ENCODE peak calls at places on chromosomes 11 and 22, in six cellular contexts. M is transverse colon, I is stomach, P is endothelial cell of umbilical vein, J is HCT116, U is GM23338. V is an unnamed sample. For H3K4me1, the result is how much of the 10 kb centered on the place peaks cover.

GRCh38 chr11:118536726-118537125 is 5.7 kb downstream of the TMEM25 start:
- DNase-seq in J (no peak), P (no peak), U (no peak), I (no peak), M (no peak), V (no peak)

GRCh38 chr11:123560001-123560400 is 94.4 kb downstream of the SCN3B start:
- DNase-seq in P (no peak), M (no peak), I (peak), U (peak), J (no peak), V (no peak)

GRCh38 chr22:44497218-44497903 is 672 bp downstream of the RTL6 start:
- DNase-seq in U (peak), J (no peak), P (peak), I (no peak), M (peak), V (no peak)

GRCh38 chr22:31826443-31826842 is 72.6 kb downstream of the DEPDC5 start:
- DNase-seq in I (no peak), P (no peak), J (no peak), M (no peak), U (no peak), V (no peak)

GRCh38 chr11:132944557-132944920 is 587.8 kb downstream of the OPCML start:
- DNase-seq in I (no peak), J (no peak), U (peak), P (no peak), M (no peak), V (no peak)

GRCh38 chr22:22558071-22558971 is 744 bp downstream of the PRAME start:
- DNase-seq in I (no peak), J (no peak), U (peak), P (no peak), M (no peak), V (no peak)

GRCh38 chr11:110410638-110411037 is 19.1 kb upstream of the FDX1 start:
- DNase-seq in J (no peak), M (no peak), P (no peak), I (no peak), U (no peak), V (no peak)

GRCh38 chr11:96306600-96306932 is 36.4 kb downstream of the MAML2 start:
- DNase-seq in M (no peak), P (no peak), U (no peak), J (peak), I (no peak), V (no peak)

GRCh38 chr22:45329536-45329936 is 19.8 kb downstream of the FAM118A start:
- DNase-seq in U (no peak), J (no peak), M (no peak), I (no peak), P (no peak), V (no peak)

GRCh38 chr11:46345881-46346484 is 1.3 kb upstream of the DGKZ start:
- DNase-seq in I (no peak), M (no peak), U (no peak), P (no peak), J (no peak), V (no peak)

GRCh38 chr22:47367993-47368945 is 605.8 kb downstream of the TBC1D22A start:
- DNase-seq in U (no peak), P (no peak), M (no peak), J (no peak), I (peak), V (no peak)

GRCh38 chr11:72222907-72223614 is 1.5 kb upstream of the INPPL1 start:
- DNase-seq in J (peak), P (peak), U (peak), M (peak), I (peak), V (peak)

GRCh38 chr11:19988598-19988997 is 171.7 kb downstream of the DBX1 start:
- DNase-seq in J (peak), M (peak), I (no peak), P (no peak), U (peak), V (no peak)

GRCh38 chr11:122882189-122882808 is at the start of gene JHY:
- DNase-seq in M (no peak), J (no peak), I (no peak), U (peak), P (no peak), V (no peak)

GRCh38 chr11:65786786-65787636 is at the start of gene OVOL1:
- DNase-seq in P (no peak), M (peak), J (peak), U (peak), I (peak), V (no peak)

GRCh38 chr11:116750070-116750718 is 22.6 kb downstream of the BUD13 start:
- DNase-seq in U (no peak), I (no peak), P (no peak), J (no peak), M (no peak), V (no peak)

GRCh38 chr11:81030186-81030585 is 1589.4 kb upstream of the TENM4 start:
- DNase-seq in P (no peak), I (no peak), U (no peak), J (no peak), M (no peak), V (no peak)

GRCh38 chr11:127888396-127888795 is 699.0 kb downstream of the ETS1 start:
- DNase-seq in I (no peak), U (no peak), P (no peak), J (no peak), M (no peak), V (no peak)

GRCh38 chr11:18581825-18582224 is 6.7 kb downstream of the UEVLD start:
- DNase-seq in I (no peak), M (no peak), J (no peak), P (no peak), U (no peak), V (no peak)

GRCh38 chr11:40293655-40294342 is 1165.7 kb downstream of the LRRC4C start:
- DNase-seq in M (peak), I (peak), J (no peak), U (peak), P (peak), V (peak)

GRCh38 chr11:44964526-44965209 is 14.0 kb upstream of the TP53I11 start:
- DNase-seq in P (no peak), J (no peak), I (no peak), U (peak), M (no peak), V (no peak)

GRCh38 chr11:9315078-9315688 is 790 bp upstream of the TMEM41B start:
- DNase-seq in M (peak), U (no peak), J (no peak), P (no peak), I (no peak), V (no peak)

GRCh38 chr11:15720460-15720859 is 605.7 kb downstream of the INSC start:
- DNase-seq in J (no peak), P (no peak), I (no peak), U (no peak), M (no peak), V (no peak)

GRCh38 chr11:74307409-74307808 is 4.0 kb downstream of the P4HA3 start:
- DNase-seq in M (no peak), U (no peak), P (peak), I (no peak), J (no peak), V (no peak)

GRCh38 chr11:36186797-36187196 is 102.4 kb downstream of the COMMD9 start:
- DNase-seq in I (no peak), U (no peak), M (no peak), J (no peak), P (no peak), V (peak)

GRCh38 chr11:66100272-66101037 is 30.4 kb downstream of the PACS1 start:
- DNase-seq in U (peak), I (peak), M (peak), J (no peak), P (no peak), V (no peak)

GRCh38 chr22:41831828-41832552 is 915 bp upstream of the SREBF2 start:
- DNase-seq in P (no peak), I (no peak), J (no peak), M (no peak), U (no peak), V (no peak)

GRCh38 chr22:47250995-47251765 is 488.7 kb downstream of the TBC1D22A start:
- DNase-seq in J (no peak), U (no peak), P (no peak), M (no peak), I (no peak), V (peak)

GRCh38 chr11:111513240-111513605 is 1.0 kb upstream of the BTG4 start:
- DNase-seq in J (no peak), P (peak), U (no peak), I (no peak), M (no peak), V (no peak)

GRCh38 chr11:111514216-111515031 is at the start of gene HOATZ:
- DNase-seq in J (no peak), P (no peak), M (no peak), I (no peak), U (peak), V (no peak)

GRCh38 chr11:111512296-111513239 is at the start of gene BTG4:
- DNase-seq in U (peak), I (no peak), P (no peak), J (no peak), M (peak), V (no peak)

GRCh38 chr11:111515591-111515990 is 1.0 kb downstream of the HOATZ start:
- DNase-seq in I (no peak), P (no peak), J (no peak), U (no peak), M (no peak), V (no peak)

GRCh38 chr11:111510311-111510710 is 1.9 kb downstream of the BTG4 start:
- DNase-seq in J (no peak), U (no peak), I (no peak), M (no peak), P (no peak), V (no peak)
- TF ChIP-seq POLR2AphosphoS5 in J (no peak), U (no peak), I (no peak), M (no peak), P (no peak), V (no peak)

GRCh38 chr11:78199653-78200015 is 10.9 kb downstream of the USP35 start:
- DNase-seq in P (no peak), I (no peak), U (no peak), J (no peak), M (no peak), V (no peak)

GRCh38 chr11:78200061-78200460 is 11.3 kb downstream of the USP35 start:
- DNase-seq in M (no peak), J (no peak), U (no peak), I (no peak), P (no peak), V (no peak)

GRCh38 chr11:78199015-78199652 is 10.4 kb downstream of the USP35 start:
- DNase-seq in U (no peak), J (no peak), M (no peak), I (no peak), P (no peak), V (no peak)

GRCh38 chr11:78201096-78201495 is 12.4 kb downstream of the USP35 start:
- DNase-seq in M (no peak), P (no peak), J (no peak), I (no peak), U (no peak), V (no peak)

GRCh38 chr11:78200553-78200952 is 11.8 kb downstream of the USP35 start:
- DNase-seq in J (no peak), U (no peak), I (no peak), M (no peak), P (no peak), V (no peak)
- H3K27ac ChIP-seq in J (no peak), U (no peak), I (no peak), M (no peak), P (no peak), V (no peak)

GRCh38 chr11:12679471-12679870 is 5.2 kb downstream of the TEAD1 start:
- DNase-seq in U (no peak), J (no peak), M (no peak), P (no peak), I (no peak), V (no peak)
- H3K4me1 ChIP-seq in U (half or more), J (under half), M (under half), P (under half), I (half or more), V (half or more)

GRCh38 chr11:92886243-92886905 is 83.1 kb upstream of the MTNR1B start:
- DNase-seq in U (peak), M (peak), I (no peak), J (peak), P (peak), V (no peak)
- TF ChIP-seq POLR2AphosphoS5 in U (no peak), M (no peak), I (no peak), J (no peak), P (no peak), V (no peak)

GRCh38 chr22:28989912-28990311 is 71.7 kb downstream of the C22orf31 start:
- DNase-seq in J (no peak), P (no peak), I (no peak), M (no peak), U (no peak), V (no peak)
- H3K27ac ChIP-seq in J (no peak), P (no peak), I (peak), M (no peak), U (peak), V (peak)

DNA sequence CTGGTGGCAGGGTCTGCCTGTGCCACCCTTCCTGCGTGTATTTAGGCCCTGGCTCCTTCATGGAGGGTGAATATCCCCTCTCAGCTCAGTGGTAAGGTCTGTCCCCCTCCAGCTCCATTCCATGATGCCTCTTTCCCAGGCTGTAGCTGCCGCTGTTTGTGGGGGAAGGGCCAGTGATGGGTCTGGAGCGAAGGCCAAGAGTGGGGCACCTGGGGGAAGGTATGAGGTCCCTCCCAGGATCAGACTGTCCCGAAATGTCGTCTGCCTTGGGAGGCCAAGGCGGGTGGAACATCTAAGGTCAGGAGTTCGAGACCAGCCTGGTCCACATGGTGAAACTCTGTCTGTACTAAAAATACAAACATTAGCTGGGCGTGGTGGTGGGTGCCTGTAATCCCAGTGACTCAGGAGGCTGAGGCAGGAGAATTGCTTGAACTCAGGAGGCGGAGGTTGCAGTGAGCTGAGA is 1.1 kb downstream of the CD151 start:
- DNase-seq in J (no peak), U (peak), M (peak), P (peak), I (peak), V (no peak)
- H3K4me1 ChIP-seq in J (under half), U (under half), M (half or more), P (under half), I (half or more), V (half or more)

DNA sequence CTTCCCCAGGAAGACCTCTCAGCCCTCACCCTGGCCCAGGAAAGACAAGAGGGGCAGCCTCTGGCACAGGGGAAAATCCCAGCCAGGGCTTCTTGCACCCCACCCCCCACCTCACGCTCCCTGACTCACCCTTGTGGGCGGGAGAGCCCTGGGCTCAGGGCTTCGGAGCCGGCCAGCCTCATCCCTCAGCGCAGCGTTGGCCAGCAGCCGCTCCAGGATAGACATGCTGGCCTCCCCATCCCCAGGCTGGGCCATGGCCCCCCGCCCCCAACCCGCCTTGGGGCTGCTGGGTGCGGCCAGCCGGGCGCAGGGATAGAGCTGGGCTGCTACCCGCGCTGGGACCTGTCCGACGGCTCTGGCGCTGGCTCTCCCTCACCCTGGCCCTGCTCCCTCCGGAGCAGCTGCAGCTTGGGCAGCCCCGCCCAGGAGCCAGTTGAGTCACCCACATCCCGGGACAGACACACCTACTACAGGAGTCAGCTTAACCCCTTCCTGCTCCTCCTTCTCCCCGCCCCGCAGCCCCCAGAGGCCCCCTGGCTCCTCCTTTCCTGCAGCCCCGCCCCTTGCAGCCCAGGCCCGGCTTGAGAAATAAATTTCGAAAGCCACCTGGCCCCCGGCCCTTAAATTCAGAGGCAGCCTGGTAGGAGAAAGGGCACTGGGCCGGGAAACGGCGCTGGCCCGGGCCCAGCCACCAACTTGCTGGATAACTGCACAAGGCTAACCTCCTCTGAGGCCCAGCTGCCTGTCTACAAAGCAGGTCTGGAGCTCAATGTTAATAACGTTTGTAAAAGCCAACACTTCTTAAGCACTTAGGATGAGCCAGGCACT is 13.4 kb downstream of the TNKS1BP1 start:
- DNase-seq in J (peak), U (peak), P (peak), M (peak), I (peak), V (no peak)
- TF ChIP-seq POLR2AphosphoS5 in J (peak), U (peak), P (peak), M (peak), I (peak), V (peak)

DNA sequence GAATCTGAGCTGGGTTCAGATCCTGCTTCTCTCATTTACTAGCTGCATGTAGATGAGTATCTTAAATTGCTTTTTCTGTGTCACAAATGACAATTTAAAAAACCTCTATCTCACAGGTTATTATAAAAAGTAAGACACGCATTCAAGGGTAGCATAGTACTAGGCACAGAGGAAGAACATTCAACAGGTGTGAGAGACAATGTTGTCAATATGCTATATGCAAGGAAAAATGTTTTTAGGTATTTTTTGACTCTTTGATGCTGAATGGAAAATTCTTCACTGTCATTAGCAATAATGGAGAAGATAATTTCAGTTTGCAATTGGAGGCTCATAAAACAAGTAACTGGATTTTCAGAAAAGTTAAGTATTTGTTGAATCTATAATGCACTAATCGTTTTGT is 81.6 kb downstream of the PIWIL4 start:
- DNase-seq in P (no peak), M (no peak), J (no peak), U (no peak), I (no peak), V (no peak)
- H3K27ac ChIP-seq in P (no peak), M (no peak), J (no peak), U (peak), I (no peak), V (no peak)

GRCh38 chr22:18115844-18116480 is 5.4 kb downstream of the TUBA8 start:
- DNase-seq in M (no peak), I (no peak), J (no peak), U (no peak), P (no peak), V (no peak)
- H3K4me1 ChIP-seq in M (under half), I (under half), J (under half), U (under half), P (under half), V (under half)

GRCh38 chr11:520428-521178 is 13.6 kb upstream of the RNH1 start:
- DNase-seq in U (no peak), M (no peak), I (no peak), J (no peak), P (no peak), V (no peak)

GRCh38 chr11:516400-516799 is 9.4 kb upstream of the RNH1 start:
- DNase-seq in I (no peak), U (no peak), J (no peak), P (no peak), M (no peak), V (no peak)

GRCh38 chr11:521179-521688 is 14.1 kb downstream of the HRAS start:
- DNase-seq in U (no peak), J (no peak), I (no peak), M (no peak), P (no peak), V (no peak)

GRCh38 chr11:515131-515530 is 8.1 kb upstream of the RNH1 start:
- DNase-seq in I (no peak), J (no peak), P (no peak), U (no peak), M (no peak), V (no peak)

DNA sequence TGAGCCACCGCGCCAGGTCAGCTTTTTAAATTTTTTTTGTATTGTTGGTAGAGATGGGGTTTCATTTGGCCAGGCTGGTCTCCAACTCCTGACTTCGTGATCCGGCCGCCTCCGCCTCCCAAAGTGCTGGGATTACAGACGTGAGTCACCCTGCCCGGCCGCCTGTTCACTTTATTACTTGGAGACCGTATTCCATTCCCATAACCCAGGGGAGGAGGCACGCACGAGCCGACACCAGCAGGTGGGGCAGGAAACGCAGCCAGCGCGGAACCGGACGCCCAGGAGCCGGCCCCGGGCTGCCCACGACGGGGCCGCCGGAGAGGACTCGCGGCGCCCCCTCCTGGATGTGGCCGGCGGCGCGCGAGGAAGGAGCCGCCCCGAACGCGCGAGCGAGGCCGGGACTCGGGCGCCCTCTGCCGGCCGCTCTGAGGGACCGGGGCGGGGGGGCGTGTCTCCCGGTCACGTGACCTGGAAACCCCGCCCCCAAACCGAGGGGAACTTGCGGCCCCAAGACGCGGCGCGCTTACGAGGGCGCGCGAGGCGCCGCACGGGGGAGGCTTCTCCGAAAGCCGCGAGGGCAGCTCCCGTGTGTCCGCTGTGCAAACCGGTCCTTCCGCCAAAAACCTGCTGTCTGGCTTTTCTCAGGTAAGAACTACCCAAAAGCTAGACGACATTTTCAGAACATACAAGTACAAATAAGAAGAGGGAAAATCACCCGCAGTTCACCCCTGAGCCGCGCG is 11.6 kb upstream of the RNH1 start:
- DNase-seq in I (peak), P (peak), M (peak), J (peak), U (peak), V (no peak)
- TF ChIP-seq POLR2AphosphoS5 in I (peak), P (peak), M (peak), J (peak), U (peak), V (peak)

V was measured in vagina.